ENCODE peak calls at places on chromosome 18, in nine cellular contexts. T, Q, X, R, E, C, S, I and P are unnamed samples.

GRCh38 chr18:6057604-6058003 is 162.3 kb upstream of the TMEM200C start:
- DNase-seq in I (no peak), E (no peak), S (no peak), X (no peak), Q (no peak), C (no peak), R (no peak), T (no peak), P (no peak)

GRCh38 chr18:35775887-35776286 is 194.3 kb downstream of the GALNT1 start:
- DNase-seq in C (no peak), E (peak), Q (no peak), S (no peak), I (no peak), R (no peak), T (no peak), X (no peak), P (no peak)

GRCh38 chr18:68148862-68149261 is 566.0 kb downstream of the TMX3 start:
- DNase-seq in R (no peak), X (no peak), E (no peak), S (no peak), I (no peak), C (no peak), T (no peak), Q (no peak), P (no peak)

GRCh38 chr18:44716697-44717163 is 36.0 kb downstream of the SETBP1 start:
- DNase-seq in I (no peak), T (no peak), S (no peak), E (no peak), Q (no peak), R (no peak), C (no peak), X (no peak), P (no peak)

GRCh38 chr18:45839415-45840395 is 14.2 kb downstream of the SIGLEC15 start:
- DNase-seq in R (no peak), Q (no peak), I (peak), E (peak), S (no peak), C (no peak), X (peak), T (no peak), P (no peak)

GRCh38 chr18:33839452-33840225 is 261.6 kb downstream of the ASXL3 start:
- DNase-seq in E (peak), R (no peak), S (no peak), I (no peak), C (no peak), T (peak), Q (peak), X (no peak), P (no peak)

GRCh38 chr18:48662021-48662661 is 123.3 kb downstream of the CTIF start:
- DNase-seq in T (no peak), Q (peak), X (peak), E (no peak), S (no peak), C (no peak), R (peak), I (no peak), P (no peak)

GRCh38 chr18:65269375-65269774 is 481.4 kb upstream of the CDH7 start:
- DNase-seq in X (no peak), R (no peak), C (no peak), S (no peak), Q (no peak), E (no peak), T (no peak), I (no peak), P (no peak)

GRCh38 chr18:46413684-46414083 is 243.3 kb downstream of the LOXHD1 start:
- DNase-seq in E (no peak), T (no peak), C (no peak), I (no peak), R (no peak), X (no peak), Q (no peak), S (no peak), P (no peak)

GRCh38 chr18:7000484-7001096 is 117.0 kb downstream of the LAMA1 start:
- DNase-seq in C (no peak), I (no peak), Q (peak), S (no peak), T (no peak), X (no peak), R (no peak), E (peak), P (no peak)

GRCh38 chr18:27599202-27599829 is 414.2 kb upstream of the CHST9 start:
- DNase-seq in Q (peak), T (peak), C (no peak), S (no peak), X (peak), E (peak), R (no peak), I (no peak), P (no peak)

DNA sequence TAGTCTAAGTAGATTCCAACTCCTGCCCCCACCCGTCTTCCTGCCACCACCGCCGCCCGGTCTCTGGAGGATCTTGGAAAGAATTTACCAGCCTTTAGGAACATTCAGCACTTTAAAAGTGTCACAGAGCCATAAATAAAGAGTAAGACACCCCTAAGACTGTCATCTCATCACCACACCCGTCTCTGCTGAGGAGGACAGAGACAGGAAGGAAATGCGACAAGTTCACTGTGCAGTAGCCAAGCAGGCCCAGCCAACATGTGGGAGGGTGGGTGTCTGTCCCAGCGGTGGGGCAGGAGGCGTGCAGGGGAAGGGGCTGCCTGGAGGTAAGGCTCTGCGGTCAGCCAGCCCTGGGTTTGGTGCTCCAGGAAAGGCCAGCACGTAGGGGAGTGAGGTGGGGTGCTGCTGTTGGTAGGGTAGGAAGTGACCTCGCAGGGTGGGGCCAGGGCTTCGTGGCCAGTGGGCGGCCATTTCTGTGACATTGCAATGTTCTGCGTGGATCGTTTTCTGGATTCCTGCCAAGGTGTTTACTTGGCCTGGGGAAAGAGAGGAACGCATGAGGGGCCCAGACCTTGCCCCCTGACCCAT is 111.6 kb downstream of the FAM210A start:
- DNase-seq in E (no peak), S (no peak), T (no peak), Q (no peak), C (no peak), I (peak), X (no peak), R (peak), P (peak)
- TF ChIP-seq POLR2AphosphoS5 in E (no peak), S (no peak), T (no peak), Q (no peak), C (no peak), I (peak), X (no peak), R (no peak), P (no peak)

GRCh38 chr18:58117685-58118403 is 73.8 kb downstream of the NEDD4L start:
- DNase-seq in Q (peak), I (no peak), S (no peak), C (no peak), R (no peak), E (peak), T (peak), X (peak), P (no peak)
- TF ChIP-seq POLR2AphosphoS5 in Q (peak), I (no peak), S (no peak), C (no peak), R (no peak), E (no peak), T (no peak), X (peak), P (peak)

GRCh38 chr18:63160172-63160995 is 159.2 kb downstream of the BCL2 start:
- DNase-seq in E (no peak), I (peak), C (no peak), S (peak), Q (no peak), T (no peak), R (no peak), X (no peak), P (no peak)

GRCh38 chr18:63162271-63163014 is 157.1 kb downstream of the BCL2 start:
- DNase-seq in T (peak), I (peak), X (peak), E (no peak), Q (no peak), C (no peak), S (no peak), R (no peak), P (no peak)

GRCh38 chr18:63161032-63161727 is 158.4 kb downstream of the BCL2 start:
- DNase-seq in S (no peak), R (no peak), I (no peak), C (no peak), Q (no peak), T (no peak), X (no peak), E (no peak), P (no peak)

GRCh38 chr18:63159590-63159989 is 160.0 kb downstream of the BCL2 start:
- DNase-seq in S (peak), R (no peak), X (no peak), T (peak), Q (no peak), I (no peak), E (no peak), C (no peak), P (no peak)

GRCh38 chr18:63161728-63162195 is 157.8 kb downstream of the BCL2 start:
- DNase-seq in X (peak), C (no peak), I (peak), R (peak), E (peak), T (peak), S (peak), Q (peak), P (peak)
- TF ChIP-seq POLR2AphosphoS5 in X (no peak), C (peak), I (peak), R (peak), E (no peak), T (peak), S (no peak), Q (no peak), P (peak)

GRCh38 chr18:8654482-8655451 is 45.5 kb downstream of the RAB12 start:
- DNase-seq in T (no peak), C (no peak), R (no peak), X (no peak), Q (peak), I (no peak), E (peak), S (no peak), P (no peak)
- TF ChIP-seq POLR2AphosphoS5 in T (no peak), C (no peak), R (no peak), X (no peak), Q (no peak), I (no peak), E (no peak), S (no peak), P (no peak)

GRCh38 chr18:79047556-79048244 is 21.5 kb upstream of the ATP9B start:
- DNase-seq in I (no peak), Q (no peak), X (no peak), S (no peak), R (no peak), C (no peak), E (no peak), T (no peak), P (no peak)
- TF ChIP-seq POLR2AphosphoS5 in I (no peak), Q (no peak), X (no peak), S (no peak), R (no peak), C (no peak), E (no peak), T (no peak), P (no peak)